ENCODE peak calls at places on chromosomes 12 and 14, in six cellular contexts. One of them, this sample, is unnamed. For H3K36me3, the result is how much of the 10 kb centered on the place peaks cover.

GRCh38 chr12:2493086-2493485 is 301.7 kb upstream of the FKBP4 start:
- DNase-seq in Peyer's patch: no peak
- DNase-seq in psoas muscle: no peak
- DNase-seq in fibroblast of lung: no peak
- DNase-seq in hepatocyte: no peak
- DNase-seq in mammary epithelial cell: no peak
- DNase-seq in this sample: no peak

GRCh38 chr14:71324767-71325272 is 417.6 kb downstream of the PCNX1 start:
- DNase-seq in Peyer's patch: no peak
- DNase-seq in psoas muscle: no peak
- DNase-seq in fibroblast of lung: no peak
- DNase-seq in hepatocyte: peak
- DNase-seq in mammary epithelial cell: peak
- DNase-seq in this sample: no peak

GRCh38 chr12:130764073-130764472 is 48.0 kb upstream of the RIMBP2 start:
- DNase-seq in Peyer's patch: no peak
- DNase-seq in psoas muscle: no peak
- DNase-seq in fibroblast of lung: peak
- DNase-seq in hepatocyte: no peak
- DNase-seq in mammary epithelial cell: peak
- DNase-seq in this sample: no peak

GRCh38 chr14:47675239-47675488 is 241 bp downstream of the MDGA2 start:
- DNase-seq in Peyer's patch: no peak
- DNase-seq in psoas muscle: no peak
- DNase-seq in fibroblast of lung: no peak
- DNase-seq in hepatocyte: no peak
- DNase-seq in mammary epithelial cell: peak
- DNase-seq in this sample: no peak

GRCh38 chr12:121738340-121738858 is 25.8 kb downstream of the TMEM120B start:
- DNase-seq in Peyer's patch: no peak
- DNase-seq in psoas muscle: no peak
- DNase-seq in fibroblast of lung: no peak
- DNase-seq in hepatocyte: no peak
- DNase-seq in mammary epithelial cell: no peak
- DNase-seq in this sample: no peak

GRCh38 chr14:90523544-90523943 is 126.7 kb downstream of the CALM1 start:
- DNase-seq in Peyer's patch: no peak
- DNase-seq in psoas muscle: no peak
- DNase-seq in fibroblast of lung: peak
- DNase-seq in hepatocyte: no peak
- DNase-seq in mammary epithelial cell: no peak
- DNase-seq in this sample: no peak

GRCh38 chr12:108567974-108568652 is 5.7 kb downstream of the ISCU start:
- DNase-seq in Peyer's patch: no peak
- DNase-seq in psoas muscle: no peak
- DNase-seq in fibroblast of lung: no peak
- DNase-seq in hepatocyte: no peak
- DNase-seq in mammary epithelial cell: no peak
- DNase-seq in this sample: no peak

GRCh38 chr12:127146991-127147718 is 1119.8 kb upstream of the TMEM132C start:
- DNase-seq in Peyer's patch: no peak
- DNase-seq in psoas muscle: no peak
- DNase-seq in fibroblast of lung: no peak
- DNase-seq in hepatocyte: no peak
- DNase-seq in mammary epithelial cell: no peak
- DNase-seq in this sample: no peak

GRCh38 chr12:12759234-12759915 is 26.1 kb upstream of the APOLD1 start:
- DNase-seq in Peyer's patch: no peak
- DNase-seq in psoas muscle: no peak
- DNase-seq in fibroblast of lung: no peak
- DNase-seq in hepatocyte: no peak
- DNase-seq in mammary epithelial cell: no peak
- DNase-seq in this sample: no peak

GRCh38 chr14:31411218-31411727 is 9.1 kb downstream of the HEATR5A start:
- DNase-seq in Peyer's patch: no peak
- DNase-seq in psoas muscle: no peak
- DNase-seq in fibroblast of lung: peak
- DNase-seq in hepatocyte: peak
- DNase-seq in mammary epithelial cell: no peak
- DNase-seq in this sample: no peak

GRCh38 chr12:52867636-52868035 is 18.8 kb upstream of the KRT78 start:
- DNase-seq in Peyer's patch: peak
- DNase-seq in psoas muscle: peak
- DNase-seq in fibroblast of lung: no peak
- DNase-seq in hepatocyte: no peak
- DNase-seq in mammary epithelial cell: peak
- DNase-seq in this sample: no peak

GRCh38 chr12:14999421-15000047 is 26.7 kb downstream of the PDE6H start:
- DNase-seq in Peyer's patch: no peak
- DNase-seq in psoas muscle: no peak
- DNase-seq in fibroblast of lung: peak
- DNase-seq in hepatocyte: no peak
- DNase-seq in mammary epithelial cell: peak
- DNase-seq in this sample: no peak

GRCh38 chr14:68548194-68549056 is 244.4 kb downstream of the ZFP36L1 start:
- DNase-seq in Peyer's patch: no peak
- DNase-seq in psoas muscle: peak
- DNase-seq in fibroblast of lung: peak
- DNase-seq in hepatocyte: peak
- DNase-seq in mammary epithelial cell: peak
- DNase-seq in this sample: peak

GRCh38 chr12:62284749-62285148 is 24.5 kb downstream of the USP15 start:
- DNase-seq in Peyer's patch: no peak
- DNase-seq in psoas muscle: no peak
- DNase-seq in fibroblast of lung: no peak
- DNase-seq in hepatocyte: no peak
- DNase-seq in mammary epithelial cell: no peak
- DNase-seq in this sample: no peak

GRCh38 chr14:52563120-52563519 is 10.5 kb downstream of the GPR137C start:
- DNase-seq in Peyer's patch: no peak
- DNase-seq in psoas muscle: no peak
- DNase-seq in fibroblast of lung: peak
- DNase-seq in hepatocyte: no peak
- DNase-seq in mammary epithelial cell: peak
- DNase-seq in this sample: no peak

GRCh38 chr12:109767456-109767855 is 53.8 kb downstream of the FAM222A start:
- DNase-seq in Peyer's patch: no peak
- DNase-seq in psoas muscle: no peak
- DNase-seq in fibroblast of lung: no peak
- DNase-seq in hepatocyte: peak
- DNase-seq in mammary epithelial cell: peak
- DNase-seq in this sample: no peak

GRCh38 chr12:66497000-66497897 is 181.6 kb downstream of the GRIP1 start:
- DNase-seq in Peyer's patch: no peak
- DNase-seq in psoas muscle: no peak
- DNase-seq in fibroblast of lung: no peak
- DNase-seq in hepatocyte: no peak
- DNase-seq in mammary epithelial cell: peak
- DNase-seq in this sample: no peak

GRCh38 chr12:6341439-6342139 is at the start of gene TNFRSF1A:
- DNase-seq in Peyer's patch: peak
- DNase-seq in psoas muscle: peak
- DNase-seq in fibroblast of lung: peak
- DNase-seq in hepatocyte: peak
- DNase-seq in mammary epithelial cell: peak
- DNase-seq in this sample: peak

GRCh38 chr12:41289461-41289860 is 101.3 kb downstream of the PDZRN4 start:
- DNase-seq in Peyer's patch: no peak
- DNase-seq in psoas muscle: no peak
- DNase-seq in fibroblast of lung: no peak
- DNase-seq in hepatocyte: no peak
- DNase-seq in mammary epithelial cell: no peak
- DNase-seq in this sample: no peak

GRCh38 chr14:67555518-67556090 is 22.5 kb downstream of the PLEKHH1 start:
- DNase-seq in Peyer's patch: no peak
- DNase-seq in psoas muscle: no peak
- DNase-seq in fibroblast of lung: no peak
- DNase-seq in hepatocyte: no peak
- DNase-seq in mammary epithelial cell: no peak
- DNase-seq in this sample: no peak

GRCh38 chr12:58915634-58916033 is 4.7 kb downstream of the LRIG3 start:
- DNase-seq in Peyer's patch: no peak
- DNase-seq in psoas muscle: no peak
- DNase-seq in fibroblast of lung: peak
- DNase-seq in hepatocyte: peak
- DNase-seq in mammary epithelial cell: peak
- DNase-seq in this sample: peak

GRCh38 chr12:37541356-37541755 is 775.2 kb upstream of the ALG10B start:
- DNase-seq in Peyer's patch: no peak
- DNase-seq in psoas muscle: no peak
- DNase-seq in fibroblast of lung: no peak
- DNase-seq in hepatocyte: no peak
- DNase-seq in mammary epithelial cell: no peak
- DNase-seq in this sample: no peak

GRCh38 chr12:105876426-105876927 is 262.3 kb downstream of the NUAK1 start:
- DNase-seq in Peyer's patch: no peak
- DNase-seq in psoas muscle: no peak
- DNase-seq in fibroblast of lung: no peak
- DNase-seq in hepatocyte: no peak
- DNase-seq in mammary epithelial cell: no peak
- DNase-seq in this sample: no peak

GRCh38 chr12:94806617-94807016 is 156.3 kb upstream of the TMCC3 start:
- DNase-seq in Peyer's patch: no peak
- DNase-seq in psoas muscle: no peak
- DNase-seq in fibroblast of lung: no peak
- DNase-seq in hepatocyte: no peak
- DNase-seq in mammary epithelial cell: no peak
- DNase-seq in this sample: no peak

GRCh38 chr14:24071836-24072420 is 566 bp downstream of the CPNE6 start:
- DNase-seq in Peyer's patch: no peak
- DNase-seq in psoas muscle: no peak
- DNase-seq in fibroblast of lung: no peak
- DNase-seq in hepatocyte: no peak
- DNase-seq in mammary epithelial cell: no peak
- DNase-seq in this sample: no peak

GRCh38 chr14:95531473-95531872 is 3.4 kb upstream of the GLRX5 start:
- DNase-seq in Peyer's patch: no peak
- DNase-seq in psoas muscle: no peak
- DNase-seq in fibroblast of lung: peak
- DNase-seq in hepatocyte: no peak
- DNase-seq in mammary epithelial cell: peak
- DNase-seq in this sample: no peak

GRCh38 chr14:98163285-98163741 is 1108.7 kb downstream of the BCL11B start:
- DNase-seq in Peyer's patch: no peak
- DNase-seq in psoas muscle: no peak
- DNase-seq in fibroblast of lung: no peak
- DNase-seq in hepatocyte: no peak
- DNase-seq in mammary epithelial cell: no peak
- DNase-seq in this sample: no peak

GRCh38 chr12:83505586-83505985 is 818.9 kb downstream of the TMTC2 start:
- DNase-seq in Peyer's patch: no peak
- DNase-seq in psoas muscle: no peak
- DNase-seq in fibroblast of lung: no peak
- DNase-seq in hepatocyte: no peak
- DNase-seq in mammary epithelial cell: no peak
- DNase-seq in this sample: no peak

GRCh38 chr12:83506841-83507240 is 820.1 kb downstream of the TMTC2 start:
- DNase-seq in Peyer's patch: no peak
- DNase-seq in psoas muscle: no peak
- DNase-seq in fibroblast of lung: no peak
- DNase-seq in hepatocyte: no peak
- DNase-seq in mammary epithelial cell: no peak
- DNase-seq in this sample: no peak
- H3K27ac ChIP-seq in Peyer's patch: no peak
- H3K27ac ChIP-seq in psoas muscle: no peak
- H3K27ac ChIP-seq in fibroblast of lung: no peak
- H3K27ac ChIP-seq in hepatocyte: no peak
- H3K27ac ChIP-seq in mammary epithelial cell: no peak
- H3K27ac ChIP-seq in this sample: no peak

GRCh38 chr14:60111732-60112131 is 20.0 kb downstream of the PCNX4 start:
- DNase-seq in Peyer's patch: no peak
- DNase-seq in psoas muscle: no peak
- DNase-seq in fibroblast of lung: no peak
- DNase-seq in hepatocyte: no peak
- DNase-seq in mammary epithelial cell: no peak
- DNase-seq in this sample: no peak

GRCh38 chr14:60114881-60115280 is 23.2 kb downstream of the PCNX4 start:
- DNase-seq in Peyer's patch: no peak
- DNase-seq in psoas muscle: no peak
- DNase-seq in fibroblast of lung: no peak
- DNase-seq in hepatocyte: no peak
- DNase-seq in mammary epithelial cell: no peak
- DNase-seq in this sample: no peak

DNA sequence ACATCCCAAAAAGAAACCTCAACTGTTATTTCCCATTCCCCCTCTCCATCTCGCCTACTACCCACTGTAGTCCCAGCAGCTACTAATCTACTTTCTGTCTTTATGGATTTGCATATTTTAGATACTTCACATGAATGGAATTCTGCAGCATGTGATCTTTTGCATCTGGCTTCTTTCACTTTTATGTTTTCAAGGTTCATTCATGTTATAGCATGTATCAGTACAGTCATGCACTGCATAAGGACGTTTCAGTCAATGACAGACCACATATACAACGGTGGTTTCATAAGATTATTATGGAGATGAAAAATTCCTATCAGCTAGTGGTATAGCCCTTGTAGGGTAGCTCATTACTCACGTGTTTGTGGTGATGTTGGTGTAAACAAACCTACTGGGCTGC is 24.5 kb downstream of the PCNX4 start:
- DNase-seq in Peyer's patch: no peak
- DNase-seq in psoas muscle: no peak
- DNase-seq in fibroblast of lung: no peak
- DNase-seq in hepatocyte: no peak
- DNase-seq in mammary epithelial cell: peak
- DNase-seq in this sample: no peak
- H3K36me3 ChIP-seq in Peyer's patch: under half
- H3K36me3 ChIP-seq in psoas muscle: under half
- H3K36me3 ChIP-seq in fibroblast of lung: under half
- H3K36me3 ChIP-seq in hepatocyte: under half
- H3K36me3 ChIP-seq in mammary epithelial cell: under half
- H3K36me3 ChIP-seq in this sample: under half

GRCh38 chr14:93017341-93017797 is 94.4 kb downstream of the CHGA start:
- DNase-seq in Peyer's patch: no peak
- DNase-seq in psoas muscle: peak
- DNase-seq in fibroblast of lung: no peak
- DNase-seq in hepatocyte: no peak
- DNase-seq in mammary epithelial cell: no peak
- DNase-seq in this sample: peak
- H3K27ac ChIP-seq in Peyer's patch: no peak
- H3K27ac ChIP-seq in psoas muscle: peak
- H3K27ac ChIP-seq in fibroblast of lung: no peak
- H3K27ac ChIP-seq in hepatocyte: no peak
- H3K27ac ChIP-seq in mammary epithelial cell: no peak
- H3K27ac ChIP-seq in this sample: peak

GRCh38 chr12:87020071-87020470 is 763.9 kb upstream of the MGAT4C start:
- DNase-seq in Peyer's patch: no peak
- DNase-seq in psoas muscle: no peak
- DNase-seq in fibroblast of lung: no peak
- DNase-seq in hepatocyte: no peak
- DNase-seq in mammary epithelial cell: no peak
- DNase-seq in this sample: no peak
- H3K36me3 ChIP-seq in Peyer's patch: under half
- H3K36me3 ChIP-seq in psoas muscle: under half
- H3K36me3 ChIP-seq in fibroblast of lung: under half
- H3K36me3 ChIP-seq in hepatocyte: under half
- H3K36me3 ChIP-seq in mammary epithelial cell: under half
- H3K36me3 ChIP-seq in this sample: under half

GRCh38 chr12:25583545-25583944 is 30.5 kb upstream of the LMNTD1 start:
- DNase-seq in Peyer's patch: no peak
- DNase-seq in psoas muscle: no peak
- DNase-seq in fibroblast of lung: peak
- DNase-seq in hepatocyte: peak
- DNase-seq in mammary epithelial cell: no peak
- DNase-seq in this sample: peak
- H3K27ac ChIP-seq in Peyer's patch: no peak
- H3K27ac ChIP-seq in psoas muscle: no peak
- H3K27ac ChIP-seq in fibroblast of lung: no peak
- H3K27ac ChIP-seq in hepatocyte: peak
- H3K27ac ChIP-seq in mammary epithelial cell: no peak
- H3K27ac ChIP-seq in this sample: no peak